ENCODE peak calls at places on chromosomes 12 and 14, in six cellular contexts. A, T, Y, E, N and X are unnamed samples. For H3K4me1 and H3K27me3, the result is how much of the 10 kb centered on the place peaks cover.

GRCh38 chr12:65642006-65642695 is 182.1 kb upstream of the HMGA2 start:
- DNase-seq in Y (no peak), N (no peak), T (no peak), E (no peak), A (no peak), X (peak)

GRCh38 chr12:117857632-117858274 is 111.0 kb downstream of the KSR2 start:
- DNase-seq in A (peak), Y (peak), E (no peak), N (peak), T (peak), X (peak)

GRCh38 chr14:105841022-105842009 is 314.9 kb downstream of the TMEM121 start:
- DNase-seq in E (no peak), N (no peak), Y (no peak), A (peak), T (no peak), X (no peak)

GRCh38 chr12:13950502-13950901 is 30.9 kb downstream of the GRIN2B start:
- DNase-seq in N (no peak), E (peak), A (no peak), T (peak), Y (no peak), X (no peak)

GRCh38 chr12:114404451-114405198 is 1.3 kb downstream of the TBX5 start:
- DNase-seq in N (no peak), E (no peak), A (peak), T (no peak), Y (no peak), X (no peak)

GRCh38 chr14:94284221-94284620 is 8.8 kb downstream of the SERPINA10 start:
- DNase-seq in N (no peak), E (no peak), A (no peak), T (peak), Y (no peak), X (no peak)

GRCh38 chr12:12010277-12011031 is 60.3 kb upstream of the BCL2L14 start:
- DNase-seq in A (peak), N (peak), T (no peak), Y (no peak), E (no peak), X (peak)

GRCh38 chr12:124771462-124772361 is 92.0 kb downstream of the SCARB1 start:
- DNase-seq in Y (peak), N (peak), T (peak), E (peak), A (peak), X (peak)

GRCh38 chr12:63930971-63931370 is 86.5 kb downstream of the SRGAP1 start:
- DNase-seq in T (no peak), Y (no peak), A (no peak), N (no peak), E (no peak), X (peak)

GRCh38 chr14:51544901-51545300 is 106.8 kb upstream of the FRMD6 start:
- DNase-seq in T (no peak), N (no peak), E (no peak), A (no peak), Y (no peak), X (peak)

GRCh38 chr12:100926669-100927248 is 132.2 kb downstream of the ANO4 start:
- DNase-seq in T (peak), N (no peak), E (peak), A (no peak), Y (peak), X (peak)

GRCh38 chr12:12405882-12406281 is 49.0 kb downstream of the BORCS5 start:
- DNase-seq in A (no peak), T (no peak), E (no peak), Y (no peak), N (no peak), X (peak)

GRCh38 chr12:68040450-68041075 is 51.3 kb downstream of the IFNG-AS1 start:
- DNase-seq in E (peak), N (peak), A (peak), Y (peak), T (peak), X (peak)

GRCh38 chr12:55743131-55743921 is 404 bp downstream of the GDF11 start:
- DNase-seq in Y (peak), E (no peak), T (peak), A (peak), N (peak), X (peak)

GRCh38 chr14:71139058-71139946 is 232.0 kb downstream of the PCNX1 start:
- DNase-seq in A (peak), E (peak), N (peak), T (peak), Y (peak), X (peak)

GRCh38 chr14:77508249-77508648 is 9.6 kb upstream of the ISM2 start:
- DNase-seq in Y (no peak), N (no peak), A (peak), T (no peak), E (no peak), X (peak)

GRCh38 chr14:106209745-106210144 is 683.4 kb downstream of the TMEM121 start:
- DNase-seq in Y (no peak), A (no peak), T (no peak), N (no peak), E (no peak), X (no peak)

GRCh38 chr14:80605536-80605935 is 336.0 kb downstream of the CEP128 start:
- DNase-seq in T (no peak), N (no peak), E (no peak), A (no peak), Y (no peak), X (no peak)

DNA sequence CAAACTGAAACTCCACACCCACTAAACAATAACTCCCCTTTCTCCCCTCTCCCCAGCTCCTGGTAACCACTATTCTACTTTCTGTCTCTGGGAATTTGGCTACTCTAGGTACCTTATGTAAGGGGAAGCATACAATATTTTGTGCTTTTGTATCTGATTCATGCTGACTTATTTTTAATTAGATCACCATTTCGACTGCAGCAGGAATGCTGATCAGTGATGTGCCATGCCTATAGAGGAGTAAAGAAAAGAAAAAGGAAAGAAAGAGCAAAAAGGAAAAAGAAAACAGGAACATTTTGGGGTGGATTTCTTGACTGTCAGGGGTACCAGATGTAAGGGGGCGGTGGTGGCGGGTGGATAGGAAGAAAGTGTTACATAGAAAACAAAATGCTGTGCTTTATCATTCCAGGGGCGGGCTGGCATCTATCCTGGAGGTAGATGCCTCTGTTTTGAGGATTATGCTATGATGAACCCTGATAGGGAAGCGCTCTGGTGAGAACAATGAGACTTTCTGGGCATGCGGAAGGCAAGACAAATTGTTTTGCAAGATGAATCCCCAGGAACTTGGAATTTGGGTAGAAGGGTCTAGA is 45.2 kb upstream of the CTDSP2 start:
- DNase-seq in E (no peak), T (no peak), N (no peak), Y (no peak), A (no peak), X (no peak)
- H3K4me1 ChIP-seq in E (under half), T (half or more), N (half or more), Y (under half), A (half or more), X (half or more)

DNA sequence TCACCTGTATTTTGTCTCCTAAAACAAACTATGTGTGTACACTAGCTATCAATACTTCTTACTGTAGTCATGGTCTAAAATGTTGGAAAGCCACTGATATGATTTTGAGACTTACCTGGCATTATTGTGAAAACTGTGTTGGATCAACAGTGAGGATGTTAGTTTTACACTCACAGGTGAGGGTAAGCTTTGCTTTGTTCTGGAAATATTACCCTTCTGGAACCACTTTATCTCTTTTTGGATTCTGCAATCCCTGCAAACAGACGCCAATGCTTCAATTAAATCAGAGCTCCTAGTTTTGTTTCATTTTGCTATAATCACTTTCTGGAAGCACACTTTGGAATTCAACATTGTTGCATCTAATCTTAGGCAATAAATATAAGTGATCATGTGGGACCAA is 223.3 kb downstream of the RPS29 start:
- DNase-seq in Y (no peak), A (no peak), T (no peak), N (no peak), E (no peak), X (no peak)
- H3K27me3 ChIP-seq in Y (under half), A (under half), T (under half), N (under half), E (under half), X (under half)

DNA sequence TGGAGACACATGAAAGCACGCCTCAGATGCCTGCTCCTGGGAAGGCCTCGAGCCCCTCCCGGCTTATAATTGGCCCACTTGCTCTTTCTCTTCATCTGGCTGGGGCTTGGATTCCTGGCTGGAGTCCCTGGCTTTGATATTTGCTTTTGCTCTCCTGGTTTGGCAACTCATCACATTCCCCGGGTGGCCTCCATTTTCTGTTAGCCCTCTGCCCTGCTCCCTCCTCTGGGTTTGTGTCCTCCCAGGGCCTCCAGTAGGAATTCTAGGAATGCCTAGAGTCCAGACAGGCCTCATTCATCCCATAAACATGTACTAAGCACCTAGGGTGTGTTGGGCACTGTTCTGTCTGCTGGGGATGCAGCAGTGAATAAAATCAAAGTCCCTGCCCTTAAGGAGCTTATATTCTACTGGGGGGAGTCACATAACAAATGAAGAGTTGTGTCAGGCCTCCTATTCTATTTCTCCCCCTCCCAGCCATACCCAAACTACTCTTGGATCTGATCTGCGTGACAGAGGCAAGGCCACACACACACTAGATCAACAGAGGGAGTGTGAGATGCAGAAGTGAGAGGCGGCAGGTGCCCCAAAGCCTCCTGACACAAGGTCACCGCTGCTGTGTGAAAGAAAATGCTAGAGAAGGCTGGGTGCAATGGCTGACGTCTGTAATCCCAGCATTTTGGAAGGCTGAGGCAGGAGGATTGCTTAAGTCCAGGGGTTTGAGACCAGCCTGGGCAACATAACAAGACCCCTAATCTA is 21.3 kb upstream of the TSPAN9 start:
- DNase-seq in T (peak), E (no peak), N (no peak), A (peak), Y (no peak), X (no peak)
- H2AFZ ChIP-seq in T (no peak), E (no peak), N (no peak), A (no peak), Y (no peak), X (peak)

DNA sequence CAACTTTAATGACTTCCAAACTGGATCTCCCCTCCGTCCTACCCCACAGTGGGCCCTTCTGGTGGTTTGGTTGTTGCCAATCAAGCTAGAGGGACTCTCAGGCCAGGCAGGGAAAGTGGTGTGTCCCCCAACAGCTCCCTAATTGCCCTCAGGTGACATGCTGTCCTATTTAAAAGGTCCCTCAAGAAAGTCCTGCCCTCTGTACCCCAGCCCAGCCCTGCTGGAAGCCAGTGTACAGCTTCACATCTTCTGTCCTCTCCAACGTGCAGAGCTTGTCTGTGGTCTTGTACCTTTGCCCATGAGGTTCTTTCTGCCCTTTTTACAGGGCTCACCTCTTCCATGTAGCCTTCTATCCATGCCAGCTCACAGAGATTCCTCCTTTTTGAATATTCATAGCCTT is 4.2 kb downstream of the RIN3 start:
- DNase-seq in T (no peak), Y (no peak), A (peak), N (no peak), E (no peak), X (no peak)
- H3K4me1 ChIP-seq in T (under half), Y (under half), A (under half), N (under half), E (under half), X (under half)

DNA sequence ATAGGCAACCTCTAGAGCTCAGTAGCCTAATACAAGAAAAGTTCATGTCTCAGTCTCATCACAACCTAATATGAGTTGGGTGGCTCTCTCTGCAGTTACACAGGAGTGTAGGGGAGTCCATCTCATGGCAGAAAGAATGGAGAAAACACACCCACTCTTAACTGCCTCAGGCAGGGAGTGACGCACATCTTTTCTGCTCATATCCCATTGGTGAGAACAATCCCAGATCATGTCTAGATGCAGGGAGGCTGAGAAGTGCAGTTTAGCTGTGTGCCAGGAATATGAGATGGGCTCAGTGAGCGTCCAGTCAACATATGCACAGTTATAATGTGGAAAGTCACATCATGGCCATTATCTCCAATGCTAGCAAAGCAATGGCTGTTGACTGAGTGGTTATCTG is 59.3 kb upstream of the KCNA5 start:
- DNase-seq in E (no peak), T (no peak), A (no peak), N (no peak), Y (no peak), X (no peak)
- H3K27me3 ChIP-seq in E (half or more), T (under half), A (under half), N (half or more), Y (under half), X (under half)

GRCh38 chr12:108337235-108338223 is 1.6 kb downstream of the CMKLR1 start:
- DNase-seq in N (peak), A (peak), T (peak), E (peak), Y (peak), X (no peak)

GRCh38 chr12:108338915-108339657 is at the start of gene CMKLR1:
- DNase-seq in A (peak), N (peak), E (no peak), T (peak), Y (no peak), X (no peak)

GRCh38 chr12:108341854-108342847 is 3.0 kb upstream of the CMKLR1 start:
- DNase-seq in E (no peak), N (no peak), A (peak), T (no peak), Y (no peak), X (no peak)

GRCh38 chr12:108341356-108341755 is 2.2 kb upstream of the CMKLR1 start:
- DNase-seq in A (no peak), E (no peak), Y (no peak), N (no peak), T (no peak), X (no peak)

DNA sequence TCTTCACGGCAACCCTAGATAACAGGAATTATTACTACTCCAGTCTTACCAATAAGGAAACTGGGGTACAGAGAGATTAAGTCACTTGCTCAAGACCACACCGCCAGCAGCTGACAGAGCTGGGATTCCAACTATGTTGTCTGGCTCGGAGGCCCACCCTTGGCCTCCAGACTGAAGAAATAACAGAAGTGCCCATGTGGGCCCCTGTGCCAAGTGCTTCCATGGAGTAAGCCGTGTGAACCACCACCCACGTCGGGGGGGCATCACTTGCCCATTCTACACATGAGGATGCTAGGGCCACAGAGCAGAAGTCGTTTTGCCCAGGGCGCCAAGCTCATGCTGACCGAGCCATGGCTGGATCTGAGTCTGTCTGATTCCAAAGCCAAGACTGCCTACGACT is 926 bp upstream of the CMKLR1 start:
- DNase-seq in A (peak), Y (no peak), E (no peak), N (no peak), T (no peak), X (no peak)
- H2AFZ ChIP-seq in A (peak), Y (no peak), E (no peak), N (no peak), T (no peak), X (no peak)

DNA sequence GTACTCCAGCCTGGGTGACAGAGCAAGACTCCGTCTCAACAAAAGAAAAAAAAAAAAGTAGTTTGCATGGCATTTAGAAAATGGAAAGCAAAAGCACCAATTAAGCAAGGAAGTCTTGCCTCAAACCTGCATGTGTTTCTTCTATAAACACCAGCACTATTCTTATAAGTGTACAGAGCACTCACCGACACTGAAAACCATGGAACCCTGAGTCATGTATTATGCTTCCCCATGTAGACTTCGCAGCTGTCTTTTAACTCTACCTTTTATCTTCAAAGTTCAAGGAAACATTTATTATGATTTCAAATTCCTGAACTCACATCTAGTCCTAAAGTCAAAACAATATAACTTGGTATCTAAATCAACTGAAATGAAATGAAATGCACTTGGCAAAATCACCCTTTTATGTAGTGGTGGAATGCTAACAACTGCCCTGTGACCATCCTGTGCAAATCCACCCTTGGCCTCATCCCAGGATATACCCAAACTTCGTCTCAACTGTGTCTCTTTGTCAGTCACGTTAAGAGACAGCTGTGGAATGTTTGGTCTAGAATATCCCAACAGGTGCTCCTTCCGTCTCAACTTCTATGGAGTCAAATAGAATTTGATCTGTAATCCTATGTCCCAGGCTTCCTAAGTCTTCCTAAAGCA is 4.8 kb downstream of the BCAT1 start:
- DNase-seq in E (no peak), A (no peak), Y (peak), N (no peak), T (no peak), X (no peak)
- H3K4me1 ChIP-seq in E (under half), A (under half), Y (under half), N (under half), T (half or more), X (under half)